ENCODE peak calls at places on chromosomes 4 and X, in six cellular contexts. L is stimulated activated naive B cell treated with anti-CD40 and anti-IgM and Interleukin-4, amounts not matched to agents 10 μg/mL and 1 μg/mL and 100 μg/mL, for 72 hours; G is GM23248; B is type B pancreatic cell; E is PC-3; Z is mucosa of gallbladder. J is an unnamed sample.

GRCh38 chr4:92182736-92183407 is 120.9 kb upstream of the GRID2 start:
- DNase-seq in B (no peak), G (no peak), Z (no peak), L (no peak), E (no peak), J (no peak)

GRCh38 chr4:84177831-84178230 is 321.3 kb downstream of the NKX6-1 start:
- DNase-seq in Z (no peak), E (peak), B (no peak), L (no peak), G (no peak), J (no peak)

GRCh38 chrX:63434665-63435064 is 83.5 kb upstream of the SPIN4 start:
- DNase-seq in L (no peak), Z (no peak), E (peak), B (no peak), G (no peak), J (no peak)

GRCh38 chrX:9352683-9353430 is 112.0 kb upstream of the TBL1X start:
- DNase-seq in L (peak), B (no peak), E (peak), Z (peak), G (peak), J (no peak)

GRCh38 chrX:133054761-133055385 is 42.0 kb downstream of the USP26 start:
- DNase-seq in G (no peak), Z (no peak), E (peak), B (no peak), L (no peak), J (no peak)

GRCh38 chr4:94759767-94760211 is 2.0 kb downstream of the BMPR1B start:
- DNase-seq in L (no peak), Z (no peak), G (no peak), E (peak), B (no peak), J (no peak)

GRCh38 chrX:70253377-70254062 is 6.5 kb downstream of the P2RY4 start:
- DNase-seq in Z (no peak), B (no peak), L (no peak), G (peak), E (peak), J (no peak)

GRCh38 chr4:78346222-78346621 is 205.3 kb upstream of the ANXA3 start:
- DNase-seq in G (no peak), E (no peak), B (no peak), L (no peak), Z (no peak), J (no peak)

GRCh38 chr4:140937866-140938265 is 181.7 kb upstream of the TBC1D9 start:
- DNase-seq in G (peak), E (peak), L (no peak), Z (no peak), B (no peak), J (no peak)